ENCODE peak calls at places on chromosomes 3 and 15, in seven cellular contexts. S, K, D, C, R, N and A are unnamed samples.

GRCh38 chr3:71047616-71048531 is 535.7 kb downstream of the FOXP1 start:
- DNase-seq in S (no peak), K (no peak), D (no peak), C (no peak), R (no peak), N (no peak), A (no peak)

GRCh38 chr3:133276594-133276993 is 123.3 kb upstream of the BFSP2 start:
- DNase-seq in S (no peak), K (no peak), D (no peak), C (no peak), R (no peak), N (no peak), A (no peak)

GRCh38 chr3:185813691-185814215 is 11.1 kb downstream of the IGF2BP2 start:
- DNase-seq in S (peak), K (no peak), D (peak), C (no peak), R (no peak), N (no peak), A (peak)

GRCh38 chr3:9862391-9863235 is 17.4 kb downstream of the CIDEC start:
- DNase-seq in S (no peak), K (peak), D (peak), C (no peak), R (no peak), N (peak), A (no peak)

GRCh38 chr3:86830566-86830965 is 160.4 kb downstream of the VGLL3 start:
- DNase-seq in S (peak), K (no peak), D (peak), C (no peak), R (no peak), N (no peak), A (no peak)

GRCh38 chr3:196994056-196994455 is 25.4 kb upstream of the PIGZ start:
- DNase-seq in S (no peak), K (peak), D (no peak), C (peak), R (no peak), N (no peak), A (no peak)

GRCh38 chr3:123096701-123097100 is 29.9 kb downstream of the PDIA5 start:
- DNase-seq in S (no peak), K (peak), D (no peak), C (peak), R (peak), N (peak), A (no peak)

GRCh38 chr3:23459915-23460546 is 256.9 kb downstream of the UBE2E2 start:
- DNase-seq in S (no peak), K (no peak), D (no peak), C (no peak), R (no peak), N (no peak), A (no peak)

GRCh38 chr3:14988988-14989394 is 41.6 kb downstream of the NR2C2 start:
- DNase-seq in S (no peak), K (no peak), D (no peak), C (no peak), R (no peak), N (no peak), A (peak)

GRCh38 chr15:25900901-25901300 is 37.8 kb upstream of the ATP10A start:
- DNase-seq in S (no peak), K (no peak), D (peak), C (no peak), R (no peak), N (no peak), A (peak)

GRCh38 chr3:14175383-14176037 is 2.9 kb downstream of the XPC start:
- DNase-seq in S (no peak), K (no peak), D (no peak), C (no peak), R (no peak), N (no peak), A (peak)

GRCh38 chr3:89964347-89964746 is 856.9 kb downstream of the EPHA3 start:
- DNase-seq in S (no peak), K (no peak), D (no peak), C (no peak), R (no peak), N (no peak), A (no peak)

GRCh38 chr3:185959609-185960517 is 22.0 kb upstream of the TRA2B start:
- DNase-seq in S (no peak), K (no peak), D (peak), C (no peak), R (no peak), N (peak), A (peak)

GRCh38 chr15:68553994-68554715 is 24.6 kb upstream of the CORO2B start:
- DNase-seq in S (peak), K (peak), D (peak), C (peak), R (no peak), N (peak), A (peak)

GRCh38 chr3:60756231-60756630 is 495.0 kb downstream of the FHIT start:
- DNase-seq in S (no peak), K (no peak), D (peak), C (no peak), R (no peak), N (no peak), A (peak)

GRCh38 chr3:30408105-30408557 is 198.3 kb upstream of the TGFBR2 start:
- DNase-seq in S (no peak), K (no peak), D (no peak), C (no peak), R (no peak), N (no peak), A (peak)

GRCh38 chr3:129413687-129414506 is 14.5 kb downstream of the EFCAB12 start:
- DNase-seq in S (peak), K (no peak), D (peak), C (peak), R (no peak), N (no peak), A (no peak)

GRCh38 chr3:157333551-157333991 is 103.1 kb upstream of the PTX3 start:
- DNase-seq in S (no peak), K (no peak), D (peak), C (no peak), R (no peak), N (no peak), A (no peak)

GRCh38 chr15:70141376-70142071 is 43.8 kb upstream of the TLE3 start:
- DNase-seq in S (no peak), K (peak), D (no peak), C (no peak), R (no peak), N (no peak), A (no peak)

GRCh38 chr3:117526485-117527079 is 817.0 kb downstream of the TUSC7 start:
- DNase-seq in S (no peak), K (no peak), D (peak), C (no peak), R (no peak), N (peak), A (no peak)

GRCh38 chr3:46386206-46386605 is 15.5 kb downstream of the CCR5 start:
- DNase-seq in S (no peak), K (no peak), D (peak), C (no peak), R (no peak), N (no peak), A (no peak)

GRCh38 chr15:89749059-89749458 is 2.0 kb downstream of the MESP1 start:
- DNase-seq in S (no peak), K (no peak), D (no peak), C (no peak), R (no peak), N (no peak), A (no peak)

GRCh38 chr3:194265505-194265892 is 85.6 kb downstream of the CPN2 start:
- DNase-seq in S (no peak), K (peak), D (peak), C (peak), R (peak), N (peak), A (peak)

GRCh38 chr3:159266779-159267178 is 464.9 kb downstream of the MFSD1 start:
- DNase-seq in S (peak), K (no peak), D (peak), C (no peak), R (no peak), N (no peak), A (peak)

GRCh38 chr3:170816341-170816740 is 53.7 kb downstream of the RPL22L1 start:
- DNase-seq in S (no peak), K (no peak), D (no peak), C (no peak), R (no peak), N (no peak), A (no peak)

GRCh38 chr3:179991877-179992276 is 44.9 kb downstream of the PEX5L start:
- DNase-seq in S (no peak), K (no peak), D (no peak), C (no peak), R (no peak), N (no peak), A (no peak)

GRCh38 chr15:35019401-35020327 is 31.6 kb upstream of the ZNF770 start:
- DNase-seq in S (no peak), K (no peak), D (no peak), C (no peak), R (no peak), N (no peak), A (no peak)

GRCh38 chr3:42229266-42229941 is 36.6 kb downstream of the CCK start:
- DNase-seq in S (no peak), K (no peak), D (no peak), C (no peak), R (no peak), N (no peak), A (no peak)

GRCh38 chr3:36969540-36970432 is 23.1 kb downstream of the EPM2AIP1 start:
- DNase-seq in S (no peak), K (no peak), D (peak), C (no peak), R (peak), N (no peak), A (peak)

GRCh38 chr3:184361532-184361931 is at the start of the genes CLCN2 and POLR2H:
- DNase-seq in S (peak), K (peak), D (no peak), C (no peak), R (peak), N (peak), A (peak)

GRCh38 chr3:14376348-14377043 is 25.9 kb upstream of the SLC6A6 start:
- DNase-seq in S (no peak), K (no peak), D (no peak), C (no peak), R (no peak), N (no peak), A (no peak)

GRCh38 chr3:180590396-180590795 is 11.6 kb upstream of the TTC14 start:
- DNase-seq in S (no peak), K (no peak), D (no peak), C (no peak), R (no peak), N (no peak), A (no peak)

GRCh38 chr15:37981781-37982180 is 47.3 kb downstream of the TMCO5A start:
- DNase-seq in S (no peak), K (no peak), D (peak), C (no peak), R (no peak), N (no peak), A (no peak)

GRCh38 chr3:196181127-196181546 is 30.1 kb downstream of the ZDHHC19 start:
- DNase-seq in S (no peak), K (no peak), D (no peak), C (no peak), R (no peak), N (no peak), A (no peak)

GRCh38 chr15:68286256-68286655 is 8.7 kb downstream of the FEM1B start:
- DNase-seq in S (no peak), K (no peak), D (no peak), C (no peak), R (no peak), N (no peak), A (no peak)

GRCh38 chr3:14452676-14453367 is 50.4 kb downstream of the SLC6A6 start:
- DNase-seq in S (peak), K (peak), D (peak), C (peak), R (peak), N (peak), A (peak)

GRCh38 chr3:52256622-52257021 is 11.1 kb downstream of the PPM1M start:
- DNase-seq in S (no peak), K (no peak), D (no peak), C (no peak), R (no peak), N (no peak), A (no peak)

GRCh38 chr3:8623741-8624140 is 20.9 kb downstream of the SSUH2 start:
- DNase-seq in S (no peak), K (peak), D (no peak), C (peak), R (no peak), N (no peak), A (no peak)

GRCh38 chr3:52053307-52054304 is 2.8 kb downstream of the DUSP7 start:
- DNase-seq in S (no peak), K (no peak), D (peak), C (no peak), R (no peak), N (peak), A (no peak)